ENCODE peak calls at places on chromosomes 16 and 17, in five cellular contexts. One of them, this sample, is unnamed. For H3K27me3, the result is how much of the 10 kb centered on the place peaks cover.

GRCh38 chr17:78237403-78238012 is 6.1 kb downstream of the TMEM235 start:
- DNase-seq in bronchial epithelial cell: no peak
- DNase-seq in dorsolateral prefrontal cortex: peak
- DNase-seq in left lung: no peak
- DNase-seq in brain microvascular endothelial cell: no peak
- DNase-seq in this sample: no peak

GRCh38 chr16:81523387-81524115 is 78.9 kb downstream of the CMIP start:
- DNase-seq in bronchial epithelial cell: peak
- DNase-seq in dorsolateral prefrontal cortex: no peak
- DNase-seq in left lung: no peak
- DNase-seq in brain microvascular endothelial cell: peak
- DNase-seq in this sample: peak

GRCh38 chr16:30095166-30096078 is 591 bp downstream of the YPEL3 start:
- DNase-seq in bronchial epithelial cell: no peak
- DNase-seq in dorsolateral prefrontal cortex: peak
- DNase-seq in left lung: peak
- DNase-seq in brain microvascular endothelial cell: no peak
- DNase-seq in this sample: peak

GRCh38 chr17:3594056-3594810 is 15.0 kb downstream of the TRPV1 start:
- DNase-seq in bronchial epithelial cell: peak
- DNase-seq in dorsolateral prefrontal cortex: peak
- DNase-seq in left lung: no peak
- DNase-seq in brain microvascular endothelial cell: peak
- DNase-seq in this sample: no peak

GRCh38 chr17:247767-248166 is 66.3 kb upstream of the DOC2B start:
- DNase-seq in bronchial epithelial cell: no peak
- DNase-seq in dorsolateral prefrontal cortex: no peak
- DNase-seq in left lung: peak
- DNase-seq in brain microvascular endothelial cell: no peak
- DNase-seq in this sample: peak

GRCh38 chr16:89505204-89506112 is 2.7 kb upstream of the SPG7 start:
- DNase-seq in bronchial epithelial cell: peak
- DNase-seq in dorsolateral prefrontal cortex: no peak
- DNase-seq in left lung: peak
- DNase-seq in brain microvascular endothelial cell: peak
- DNase-seq in this sample: peak

GRCh38 chr16:19366384-19366783 is 51.3 kb upstream of the TMC5 start:
- DNase-seq in bronchial epithelial cell: no peak
- DNase-seq in dorsolateral prefrontal cortex: no peak
- DNase-seq in left lung: no peak
- DNase-seq in brain microvascular endothelial cell: no peak
- DNase-seq in this sample: no peak

GRCh38 chr17:70144260-70144846 is 25.0 kb upstream of the KCNJ2 start:
- DNase-seq in bronchial epithelial cell: peak
- DNase-seq in dorsolateral prefrontal cortex: no peak
- DNase-seq in left lung: no peak
- DNase-seq in brain microvascular endothelial cell: no peak
- DNase-seq in this sample: no peak

GRCh38 chr16:87921236-87921773 is 15.0 kb downstream of the CA5A start:
- DNase-seq in bronchial epithelial cell: no peak
- DNase-seq in dorsolateral prefrontal cortex: peak
- DNase-seq in left lung: no peak
- DNase-seq in brain microvascular endothelial cell: no peak
- DNase-seq in this sample: no peak

GRCh38 chr16:83952587-83952939 is 477 bp upstream of the OSGIN1 start:
- DNase-seq in bronchial epithelial cell: peak
- DNase-seq in dorsolateral prefrontal cortex: no peak
- DNase-seq in left lung: peak
- DNase-seq in brain microvascular endothelial cell: no peak
- DNase-seq in this sample: no peak

GRCh38 chr17:49918591-49918990 is 50.4 kb upstream of the DLX4 start:
- DNase-seq in bronchial epithelial cell: no peak
- DNase-seq in dorsolateral prefrontal cortex: no peak
- DNase-seq in left lung: no peak
- DNase-seq in brain microvascular endothelial cell: no peak
- DNase-seq in this sample: no peak

GRCh38 chr17:49916854-49917515 is 52.0 kb upstream of the DLX4 start:
- DNase-seq in bronchial epithelial cell: no peak
- DNase-seq in dorsolateral prefrontal cortex: no peak
- DNase-seq in left lung: no peak
- DNase-seq in brain microvascular endothelial cell: no peak
- DNase-seq in this sample: no peak

GRCh38 chr17:49915260-49915659 is 53.7 kb upstream of the DLX4 start:
- DNase-seq in bronchial epithelial cell: no peak
- DNase-seq in dorsolateral prefrontal cortex: no peak
- DNase-seq in left lung: no peak
- DNase-seq in brain microvascular endothelial cell: no peak
- DNase-seq in this sample: no peak

GRCh38 chr17:49915670-49916069 is 53.3 kb upstream of the DLX4 start:
- DNase-seq in bronchial epithelial cell: no peak
- DNase-seq in dorsolateral prefrontal cortex: no peak
- DNase-seq in left lung: no peak
- DNase-seq in brain microvascular endothelial cell: no peak
- DNase-seq in this sample: no peak

GRCh38 chr17:49917771-49918170 is 51.2 kb upstream of the DLX4 start:
- DNase-seq in bronchial epithelial cell: no peak
- DNase-seq in dorsolateral prefrontal cortex: no peak
- DNase-seq in left lung: no peak
- DNase-seq in brain microvascular endothelial cell: no peak
- DNase-seq in this sample: no peak
- H3K27me3 ChIP-seq in bronchial epithelial cell: under half
- H3K27me3 ChIP-seq in dorsolateral prefrontal cortex: under half
- H3K27me3 ChIP-seq in left lung: half or more
- H3K27me3 ChIP-seq in brain microvascular endothelial cell: under half
- H3K27me3 ChIP-seq in this sample: under half

GRCh38 chr16:86048882-86049585 is 150.1 kb downstream of the IRF8 start:
- DNase-seq in bronchial epithelial cell: no peak
- DNase-seq in dorsolateral prefrontal cortex: no peak
- DNase-seq in left lung: no peak
- DNase-seq in brain microvascular endothelial cell: no peak
- DNase-seq in this sample: no peak
- TF ChIP-seq CTCF in bronchial epithelial cell: no peak
- TF ChIP-seq CTCF in dorsolateral prefrontal cortex: no peak
- TF ChIP-seq CTCF in left lung: no peak
- TF ChIP-seq CTCF in brain microvascular endothelial cell: no peak
- TF ChIP-seq CTCF in this sample: no peak

DNA sequence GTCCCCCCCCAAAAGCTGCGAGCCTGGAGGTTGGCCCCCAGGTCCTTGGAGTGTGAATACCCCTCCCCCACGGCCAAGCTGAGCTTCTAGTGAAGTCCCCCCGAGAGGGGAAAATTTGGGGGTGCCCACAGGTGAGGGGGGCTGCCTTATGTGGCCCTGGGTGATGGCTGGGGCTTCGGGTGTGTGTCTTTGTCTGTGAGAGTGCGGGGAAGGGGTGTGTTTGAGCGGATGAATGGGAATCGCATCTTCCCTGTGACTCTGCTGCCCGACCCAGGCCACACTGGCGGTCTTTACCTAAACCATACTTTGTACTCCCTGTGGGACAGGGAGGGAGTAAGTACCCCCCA is 1.2 kb downstream of the SBK1 start:
- DNase-seq in bronchial epithelial cell: no peak
- DNase-seq in dorsolateral prefrontal cortex: no peak
- DNase-seq in left lung: no peak
- DNase-seq in brain microvascular endothelial cell: no peak
- DNase-seq in this sample: no peak
- H3K4me3 ChIP-seq in bronchial epithelial cell: no peak
- H3K4me3 ChIP-seq in dorsolateral prefrontal cortex: peak
- H3K4me3 ChIP-seq in left lung: peak
- H3K4me3 ChIP-seq in brain microvascular endothelial cell: no peak
- H3K4me3 ChIP-seq in this sample: peak

GRCh38 chr17:34578656-34579016 is 746 bp upstream of the TMEM132E start:
- DNase-seq in bronchial epithelial cell: no peak
- DNase-seq in dorsolateral prefrontal cortex: no peak
- DNase-seq in left lung: no peak
- DNase-seq in brain microvascular endothelial cell: no peak
- DNase-seq in this sample: no peak

GRCh38 chr17:34580685-34581445 is 1.5 kb downstream of the TMEM132E start:
- DNase-seq in bronchial epithelial cell: no peak
- DNase-seq in dorsolateral prefrontal cortex: peak
- DNase-seq in left lung: no peak
- DNase-seq in brain microvascular endothelial cell: no peak
- DNase-seq in this sample: no peak

GRCh38 chr17:34579017-34579946 is at the start of gene TMEM132E:
- DNase-seq in bronchial epithelial cell: no peak
- DNase-seq in dorsolateral prefrontal cortex: peak
- DNase-seq in left lung: peak
- DNase-seq in brain microvascular endothelial cell: no peak
- DNase-seq in this sample: peak

GRCh38 chr17:34581446-34582184 is 2.2 kb downstream of the TMEM132E start:
- DNase-seq in bronchial epithelial cell: no peak
- DNase-seq in dorsolateral prefrontal cortex: peak
- DNase-seq in left lung: no peak
- DNase-seq in brain microvascular endothelial cell: no peak
- DNase-seq in this sample: no peak

GRCh38 chr17:34579979-34580684 is 750 bp downstream of the TMEM132E start:
- DNase-seq in bronchial epithelial cell: no peak
- DNase-seq in dorsolateral prefrontal cortex: peak
- DNase-seq in left lung: no peak
- DNase-seq in brain microvascular endothelial cell: no peak
- DNase-seq in this sample: peak
- H3K27me3 ChIP-seq in bronchial epithelial cell: half or more
- H3K27me3 ChIP-seq in dorsolateral prefrontal cortex: under half
- H3K27me3 ChIP-seq in left lung: half or more
- H3K27me3 ChIP-seq in brain microvascular endothelial cell: half or more
- H3K27me3 ChIP-seq in this sample: under half

DNA sequence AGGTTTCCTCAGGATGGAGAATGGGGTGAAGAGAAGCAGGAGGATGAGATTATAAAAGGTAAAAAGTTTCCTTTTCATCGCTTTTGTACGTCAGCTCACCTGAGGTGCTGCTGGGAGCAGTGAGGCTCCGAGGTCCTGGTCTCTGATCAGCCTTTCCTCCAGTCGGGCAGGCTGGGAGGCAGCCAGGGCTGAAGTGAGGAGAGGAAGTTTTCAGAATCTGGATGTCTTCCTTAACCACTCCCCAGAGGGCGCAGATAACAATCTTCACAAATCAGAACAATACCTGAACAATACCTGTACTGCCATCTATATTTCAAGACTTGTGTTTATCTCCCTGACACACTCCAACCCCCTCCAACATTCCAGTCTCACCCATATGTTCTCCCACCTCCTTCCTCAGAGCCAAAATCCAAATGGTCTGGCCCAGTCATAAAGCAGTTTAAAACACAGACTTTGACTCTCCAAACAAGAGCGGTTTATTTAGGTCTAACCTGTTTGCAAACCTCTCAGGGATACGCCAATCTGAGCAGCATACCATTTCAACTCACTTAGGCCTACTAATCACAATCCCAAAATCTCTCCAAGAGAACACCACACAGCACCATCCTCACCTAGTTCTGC is 6.8 kb downstream of the ZNF18 start:
- DNase-seq in bronchial epithelial cell: no peak
- DNase-seq in dorsolateral prefrontal cortex: no peak
- DNase-seq in left lung: no peak
- DNase-seq in brain microvascular endothelial cell: no peak
- DNase-seq in this sample: no peak
- TF ChIP-seq CTCF in bronchial epithelial cell: no peak
- TF ChIP-seq CTCF in dorsolateral prefrontal cortex: no peak
- TF ChIP-seq CTCF in left lung: no peak
- TF ChIP-seq CTCF in brain microvascular endothelial cell: no peak
- TF ChIP-seq CTCF in this sample: no peak

DNA sequence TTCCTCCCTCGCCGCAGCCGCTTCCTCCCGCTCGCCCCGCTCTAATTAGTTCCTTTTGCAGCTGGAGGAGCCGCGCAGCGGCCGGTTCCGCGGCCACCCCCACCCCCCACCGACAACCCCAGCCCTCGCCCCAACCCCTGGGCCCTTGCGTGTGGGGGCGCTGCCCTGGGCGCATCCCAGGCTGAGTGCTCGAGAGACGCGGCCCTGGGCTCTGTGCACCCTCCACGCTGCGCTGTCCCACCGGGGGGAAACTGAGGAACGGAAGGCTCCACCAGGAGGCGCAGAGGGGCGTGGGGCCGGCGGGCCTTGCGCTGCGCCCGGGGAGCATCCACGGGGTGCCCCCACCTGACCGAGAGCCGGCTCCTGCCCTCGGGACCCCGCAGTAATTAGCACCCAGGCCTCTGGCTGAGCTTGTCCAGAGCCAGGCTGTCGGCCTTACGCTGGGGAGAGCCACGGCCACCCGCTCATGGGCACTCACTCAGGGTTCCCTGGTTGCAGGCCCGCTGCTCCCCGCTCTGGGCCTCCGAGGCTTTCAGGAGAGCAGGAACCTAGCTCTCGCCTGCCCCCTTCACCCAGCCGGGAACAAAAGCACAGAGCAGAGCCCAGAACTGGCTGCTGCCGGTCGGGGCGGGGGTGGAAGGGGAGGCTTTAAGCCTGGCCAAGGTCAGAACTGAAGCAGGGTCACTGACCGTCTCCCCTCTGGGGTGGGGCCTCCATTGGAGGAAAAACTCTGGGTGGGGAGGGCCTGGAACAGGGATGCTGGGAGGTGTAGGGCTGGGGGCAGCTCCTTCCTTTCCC is 12.1 kb downstream of the GLIS2 start:
- DNase-seq in bronchial epithelial cell: peak
- DNase-seq in dorsolateral prefrontal cortex: peak
- DNase-seq in left lung: peak
- DNase-seq in brain microvascular endothelial cell: no peak
- DNase-seq in this sample: peak
- H3K4me3 ChIP-seq in bronchial epithelial cell: peak
- H3K4me3 ChIP-seq in dorsolateral prefrontal cortex: peak
- H3K4me3 ChIP-seq in left lung: peak
- H3K4me3 ChIP-seq in brain microvascular endothelial cell: peak
- H3K4me3 ChIP-seq in this sample: peak

This sample was measured in pancreas.